ENCODE peak calls at places on chromosomes 6 and 20, in nine cellular contexts. One of them, this sample, is unnamed.

GRCh38 chr6:26550250-26550993 is 12.3 kb downstream of the HMGN4 start:
- DNase-seq in fibroblast of lung: peak; percentile 58
- DNase-seq in PC-9: no peak
- DNase-seq in ovary: peak; percentile 69
- DNase-seq in psoas muscle: peak; percentile 64
- DNase-seq in esophagus squamous epithelium: no peak
- DNase-seq in cardiac muscle cell: peak; percentile 74
- DNase-seq in left ventricle myocardium inferior: peak; percentile 56
- DNase-seq in dorsolateral prefrontal cortex: no peak
- DNase-seq in this sample: no peak

GRCh38 chr6:144036064-144036873 is 28.2 kb upstream of the PLAGL1 start:
- DNase-seq in esophagus squamous epithelium: no peak
- DNase-seq in fibroblast of lung: peak; percentile 9
- DNase-seq in PC-9: no peak
- DNase-seq in psoas muscle: no peak
- DNase-seq in ovary: no peak
- DNase-seq in dorsolateral prefrontal cortex: no peak
- DNase-seq in cardiac muscle cell: peak; percentile 31
- DNase-seq in left ventricle myocardium inferior: no peak
- DNase-seq in this sample: no peak

GRCh38 chr6:168527451-168528210 is 86.6 kb downstream of the SMOC2 start:
- DNase-seq in PC-9: no peak
- DNase-seq in dorsolateral prefrontal cortex: no peak
- DNase-seq in left ventricle myocardium inferior: no peak
- DNase-seq in esophagus squamous epithelium: no peak
- DNase-seq in psoas muscle: no peak
- DNase-seq in cardiac muscle cell: peak; percentile 80
- DNase-seq in ovary: no peak
- DNase-seq in fibroblast of lung: peak; percentile 72
- DNase-seq in this sample: no peak

GRCh38 chr20:38674178-38675133 is 49.8 kb upstream of the SLC32A1 start:
- DNase-seq in esophagus squamous epithelium: no peak
- DNase-seq in PC-9: no peak
- DNase-seq in cardiac muscle cell: peak; percentile 75
- DNase-seq in psoas muscle: no peak
- DNase-seq in dorsolateral prefrontal cortex: peak; percentile 72
- DNase-seq in left ventricle myocardium inferior: no peak
- DNase-seq in fibroblast of lung: peak; percentile 53
- DNase-seq in ovary: peak; percentile 65
- DNase-seq in this sample: peak; percentile 39

GRCh38 chr20:48425776-48426175 is 402.0 kb downstream of the PREX1 start:
- DNase-seq in esophagus squamous epithelium: no peak
- DNase-seq in ovary: no peak
- DNase-seq in dorsolateral prefrontal cortex: no peak
- DNase-seq in PC-9: no peak
- DNase-seq in left ventricle myocardium inferior: no peak
- DNase-seq in cardiac muscle cell: no peak
- DNase-seq in fibroblast of lung: no peak
- DNase-seq in psoas muscle: no peak
- DNase-seq in this sample: no peak

GRCh38 chr20:16485406-16485805 is 87.8 kb downstream of the KIF16B start:
- DNase-seq in esophagus squamous epithelium: no peak
- DNase-seq in left ventricle myocardium inferior: no peak
- DNase-seq in dorsolateral prefrontal cortex: no peak
- DNase-seq in cardiac muscle cell: no peak
- DNase-seq in PC-9: no peak
- DNase-seq in fibroblast of lung: no peak
- DNase-seq in ovary: no peak
- DNase-seq in psoas muscle: no peak
- DNase-seq in this sample: no peak

GRCh38 chr20:10578607-10579006 is 95.2 kb downstream of the JAG1 start:
- DNase-seq in psoas muscle: no peak
- DNase-seq in cardiac muscle cell: peak; percentile 58
- DNase-seq in dorsolateral prefrontal cortex: no peak
- DNase-seq in esophagus squamous epithelium: no peak
- DNase-seq in fibroblast of lung: peak; percentile 92
- DNase-seq in PC-9: peak; percentile 83
- DNase-seq in ovary: no peak
- DNase-seq in left ventricle myocardium inferior: no peak
- DNase-seq in this sample: no peak

GRCh38 chr6:150086026-150086425 is 17.1 kb upstream of the ULBP3 start:
- DNase-seq in PC-9: no peak
- DNase-seq in left ventricle myocardium inferior: no peak
- DNase-seq in cardiac muscle cell: no peak
- DNase-seq in dorsolateral prefrontal cortex: no peak
- DNase-seq in psoas muscle: no peak
- DNase-seq in fibroblast of lung: no peak
- DNase-seq in esophagus squamous epithelium: no peak
- DNase-seq in ovary: no peak
- DNase-seq in this sample: no peak

GRCh38 chr20:2655331-2656116 is 3.1 kb downstream of the NOP56 start:
- DNase-seq in psoas muscle: no peak
- DNase-seq in esophagus squamous epithelium: no peak
- DNase-seq in ovary: no peak
- DNase-seq in left ventricle myocardium inferior: no peak
- DNase-seq in cardiac muscle cell: no peak
- DNase-seq in fibroblast of lung: no peak
- DNase-seq in PC-9: no peak
- DNase-seq in dorsolateral prefrontal cortex: no peak
- DNase-seq in this sample: no peak

GRCh38 chr6:158471339-158471738 is 88.6 kb upstream of the TMEM181 start:
- DNase-seq in PC-9: no peak
- DNase-seq in fibroblast of lung: no peak
- DNase-seq in psoas muscle: no peak
- DNase-seq in ovary: no peak
- DNase-seq in left ventricle myocardium inferior: no peak
- DNase-seq in cardiac muscle cell: no peak
- DNase-seq in esophagus squamous epithelium: no peak
- DNase-seq in dorsolateral prefrontal cortex: no peak
- DNase-seq in this sample: no peak

GRCh38 chr6:64330694-64331309 is 695.2 kb downstream of the PHF3 start:
- DNase-seq in PC-9: peak; percentile 48
- DNase-seq in dorsolateral prefrontal cortex: peak; percentile 14
- DNase-seq in left ventricle myocardium inferior: peak; percentile 58
- DNase-seq in cardiac muscle cell: peak; percentile 79
- DNase-seq in ovary: peak; percentile 25
- DNase-seq in esophagus squamous epithelium: no peak
- DNase-seq in fibroblast of lung: peak; percentile 1
- DNase-seq in psoas muscle: peak; percentile 68
- DNase-seq in this sample: peak; percentile 83

GRCh38 chr6:26270121-26270861 is 94.7 kb upstream of the BTN3A2 start:
- DNase-seq in psoas muscle: no peak
- DNase-seq in left ventricle myocardium inferior: no peak
- DNase-seq in PC-9: no peak
- DNase-seq in esophagus squamous epithelium: no peak
- DNase-seq in fibroblast of lung: no peak
- DNase-seq in ovary: no peak
- DNase-seq in cardiac muscle cell: peak; percentile 11
- DNase-seq in dorsolateral prefrontal cortex: no peak
- DNase-seq in this sample: no peak

GRCh38 chr6:11058406-11058805 is 14.3 kb upstream of the ELOVL2 start:
- DNase-seq in psoas muscle: no peak
- DNase-seq in PC-9: peak; percentile 40
- DNase-seq in fibroblast of lung: peak; percentile 39
- DNase-seq in left ventricle myocardium inferior: no peak
- DNase-seq in esophagus squamous epithelium: no peak
- DNase-seq in dorsolateral prefrontal cortex: no peak
- DNase-seq in ovary: no peak
- DNase-seq in cardiac muscle cell: peak; percentile 69
- DNase-seq in this sample: no peak

GRCh38 chr6:11054722-11055121 is 10.6 kb upstream of the ELOVL2 start:
- DNase-seq in fibroblast of lung: peak; percentile 61
- DNase-seq in ovary: no peak
- DNase-seq in psoas muscle: no peak
- DNase-seq in left ventricle myocardium inferior: no peak
- DNase-seq in esophagus squamous epithelium: no peak
- DNase-seq in dorsolateral prefrontal cortex: no peak
- DNase-seq in cardiac muscle cell: no peak
- DNase-seq in PC-9: peak; percentile 47
- DNase-seq in this sample: no peak

GRCh38 chr6:11053307-11053706 is 9.2 kb upstream of the ELOVL2 start:
- DNase-seq in psoas muscle: no peak
- DNase-seq in left ventricle myocardium inferior: no peak
- DNase-seq in fibroblast of lung: no peak
- DNase-seq in ovary: no peak
- DNase-seq in dorsolateral prefrontal cortex: no peak
- DNase-seq in esophagus squamous epithelium: no peak
- DNase-seq in cardiac muscle cell: no peak
- DNase-seq in PC-9: no peak
- DNase-seq in this sample: no peak

GRCh38 chr6:11055127-11055627 is 11.1 kb upstream of the ELOVL2 start:
- DNase-seq in ovary: no peak
- DNase-seq in dorsolateral prefrontal cortex: no peak
- DNase-seq in fibroblast of lung: peak; percentile 58
- DNase-seq in PC-9: peak; percentile 55
- DNase-seq in cardiac muscle cell: no peak
- DNase-seq in esophagus squamous epithelium: no peak
- DNase-seq in left ventricle myocardium inferior: no peak
- DNase-seq in psoas muscle: no peak
- DNase-seq in this sample: no peak

DNA sequence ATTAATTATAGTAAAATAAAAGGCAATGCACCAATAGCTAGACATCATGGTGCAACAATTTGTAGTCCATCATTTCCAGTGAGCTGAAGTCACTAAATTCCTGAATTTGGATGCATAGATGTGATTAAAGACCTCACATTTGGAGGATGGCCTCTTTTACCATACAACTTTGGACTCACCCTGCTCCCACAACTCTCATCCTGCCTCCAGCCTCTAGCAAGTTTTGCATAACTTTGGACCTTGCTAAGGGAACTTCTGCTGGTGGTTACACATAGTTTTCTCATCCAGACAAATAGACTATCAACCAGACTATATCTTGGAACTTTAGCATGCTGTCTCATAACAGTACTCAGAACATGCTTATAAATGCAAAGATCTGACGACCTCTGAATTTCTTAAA is 12.8 kb upstream of the ELOVL2 start:
- DNase-seq in cardiac muscle cell: no peak
- DNase-seq in left ventricle myocardium inferior: no peak
- DNase-seq in dorsolateral prefrontal cortex: no peak
- DNase-seq in PC-9: no peak
- DNase-seq in psoas muscle: no peak
- DNase-seq in esophagus squamous epithelium: no peak
- DNase-seq in ovary: no peak
- DNase-seq in fibroblast of lung: no peak
- DNase-seq in this sample: no peak
- H3K27me3 ChIP-seq in cardiac muscle cell: no peaks in the 10 kb centered on the region
- H3K27me3 ChIP-seq in left ventricle myocardium inferior: peaks cover 12% of the 10 kb centered on the region
- H3K27me3 ChIP-seq in dorsolateral prefrontal cortex: no peaks in the 10 kb centered on the region
- H3K27me3 ChIP-seq in PC-9: no peaks in the 10 kb centered on the region
- H3K27me3 ChIP-seq in psoas muscle: no peaks in the 10 kb centered on the region
- H3K27me3 ChIP-seq in esophagus squamous epithelium: no peaks in the 10 kb centered on the region
- H3K27me3 ChIP-seq in ovary: no peaks in the 10 kb centered on the region
- H3K27me3 ChIP-seq in fibroblast of lung: no peaks in the 10 kb centered on the region
- H3K27me3 ChIP-seq in this sample: no peaks in the 10 kb centered on the region

GRCh38 chr6:106767271-106767670 is 137.9 kb downstream of the QRSL1 start:
- DNase-seq in psoas muscle: no peak
- DNase-seq in dorsolateral prefrontal cortex: no peak
- DNase-seq in ovary: no peak
- DNase-seq in cardiac muscle cell: no peak
- DNase-seq in fibroblast of lung: no peak
- DNase-seq in left ventricle myocardium inferior: no peak
- DNase-seq in PC-9: no peak
- DNase-seq in esophagus squamous epithelium: no peak
- DNase-seq in this sample: no peak
- H3K27ac ChIP-seq in psoas muscle: no peak overlapping the region
- H3K27ac ChIP-seq in dorsolateral prefrontal cortex: no peak overlapping the region
- H3K27ac ChIP-seq in ovary: no peak overlapping the region
- H3K27ac ChIP-seq in cardiac muscle cell: no peak overlapping the region
- H3K27ac ChIP-seq in fibroblast of lung: no peak overlapping the region
- H3K27ac ChIP-seq in left ventricle myocardium inferior: no peak overlapping the region
- H3K27ac ChIP-seq in PC-9: no peak overlapping the region
- H3K27ac ChIP-seq in esophagus squamous epithelium: no peak overlapping the region
- H3K27ac ChIP-seq in this sample: no peak overlapping the region

GRCh38 chr6:148831531-148831930 is 84.7 kb downstream of the UST start:
- DNase-seq in cardiac muscle cell: peak; percentile 72
- DNase-seq in fibroblast of lung: peak; percentile 29
- DNase-seq in PC-9: no peak
- DNase-seq in esophagus squamous epithelium: no peak
- DNase-seq in dorsolateral prefrontal cortex: no peak
- DNase-seq in psoas muscle: no peak
- DNase-seq in ovary: no peak
- DNase-seq in left ventricle myocardium inferior: no peak
- DNase-seq in this sample: no peak

GRCh38 chr6:148828047-148828446 is 81.2 kb downstream of the UST start:
- DNase-seq in left ventricle myocardium inferior: no peak
- DNase-seq in PC-9: no peak
- DNase-seq in esophagus squamous epithelium: no peak
- DNase-seq in ovary: no peak
- DNase-seq in dorsolateral prefrontal cortex: no peak
- DNase-seq in fibroblast of lung: no peak
- DNase-seq in cardiac muscle cell: no peak
- DNase-seq in psoas muscle: no peak
- DNase-seq in this sample: no peak

GRCh38 chr6:148830614-148831013 is 83.8 kb downstream of the UST start:
- DNase-seq in ovary: no peak
- DNase-seq in psoas muscle: no peak
- DNase-seq in esophagus squamous epithelium: no peak
- DNase-seq in dorsolateral prefrontal cortex: no peak
- DNase-seq in left ventricle myocardium inferior: no peak
- DNase-seq in cardiac muscle cell: no peak
- DNase-seq in fibroblast of lung: no peak
- DNase-seq in PC-9: no peak
- DNase-seq in this sample: no peak

GRCh38 chr6:148829415-148830101 is 82.7 kb downstream of the UST start:
- DNase-seq in psoas muscle: no peak
- DNase-seq in dorsolateral prefrontal cortex: no peak
- DNase-seq in fibroblast of lung: no peak
- DNase-seq in cardiac muscle cell: no peak
- DNase-seq in esophagus squamous epithelium: no peak
- DNase-seq in left ventricle myocardium inferior: no peak
- DNase-seq in ovary: no peak
- DNase-seq in PC-9: no peak
- DNase-seq in this sample: no peak

DNA sequence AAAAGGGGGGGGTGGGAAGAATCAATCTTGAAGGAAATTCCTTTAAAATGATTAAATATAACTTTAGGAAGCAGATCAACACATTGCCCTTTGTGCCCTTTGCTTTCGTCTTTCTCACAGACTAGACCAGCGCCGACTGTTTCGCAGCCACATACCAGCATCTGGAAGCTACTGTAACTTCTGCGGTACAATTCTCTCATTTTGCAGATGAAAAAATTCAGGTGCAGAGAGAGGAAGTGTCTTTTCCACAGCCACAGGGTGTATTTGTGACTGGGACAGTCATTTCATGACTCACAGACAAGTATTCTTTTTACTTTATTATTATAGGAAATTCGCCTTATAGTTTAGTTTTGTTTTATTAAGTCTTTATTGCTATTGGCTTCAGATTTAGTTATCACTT is 84.2 kb downstream of the UST start:
- DNase-seq in left ventricle myocardium inferior: no peak
- DNase-seq in cardiac muscle cell: no peak
- DNase-seq in ovary: no peak
- DNase-seq in fibroblast of lung: no peak
- DNase-seq in dorsolateral prefrontal cortex: no peak
- DNase-seq in psoas muscle: no peak
- DNase-seq in PC-9: no peak
- DNase-seq in esophagus squamous epithelium: no peak
- DNase-seq in this sample: no peak
- TF ChIP-seq CTCF in left ventricle myocardium inferior: no peak
- TF ChIP-seq CTCF in cardiac muscle cell: no peak
- TF ChIP-seq CTCF in ovary: no peak
- TF ChIP-seq CTCF in fibroblast of lung: no peak
- TF ChIP-seq CTCF in dorsolateral prefrontal cortex: no peak
- TF ChIP-seq CTCF in psoas muscle: no peak
- TF ChIP-seq CTCF in PC-9: no peak
- TF ChIP-seq CTCF in esophagus squamous epithelium: no peak
- TF ChIP-seq CTCF in this sample: no peak

GRCh38 chr20:62820208-62820961 is 3.5 kb downstream of the COL9A3 start:
- DNase-seq in fibroblast of lung: no peak
- DNase-seq in esophagus squamous epithelium: no peak
- DNase-seq in PC-9: no peak
- DNase-seq in ovary: no peak
- DNase-seq in dorsolateral prefrontal cortex: no peak
- DNase-seq in psoas muscle: no peak
- DNase-seq in left ventricle myocardium inferior: no peak
- DNase-seq in cardiac muscle cell: no peak
- DNase-seq in this sample: no peak
- H3K27me3 ChIP-seq in fibroblast of lung: peaks cover 9% of the 10 kb centered on the region
- H3K27me3 ChIP-seq in esophagus squamous epithelium: peaks cover 28% of the 10 kb centered on the region
- H3K27me3 ChIP-seq in PC-9: peaks cover 12% of the 10 kb centered on the region
- H3K27me3 ChIP-seq in ovary: peaks cover 4% of the 10 kb centered on the region
- H3K27me3 ChIP-seq in dorsolateral prefrontal cortex: no peaks in the 10 kb centered on the region
- H3K27me3 ChIP-seq in psoas muscle: peaks cover 29% of the 10 kb centered on the region
- H3K27me3 ChIP-seq in left ventricle myocardium inferior: peaks cover 53% of the 10 kb centered on the region
- H3K27me3 ChIP-seq in cardiac muscle cell: peaks cover 26% of the 10 kb centered on the region
- H3K27me3 ChIP-seq in this sample: no peaks in the 10 kb centered on the region

This sample was measured in WERI-Rb-1.